ENCODE peak calls at places on chromosomes 4 and X, in five cellular contexts. P is H9; D is fibroblast of lung; J is CD4-positive, alpha-beta memory T cell; Z is mesenchymal stem cell. U is an unnamed sample. For H3K4me1, the result is how much of the 10 kb centered on the place peaks cover.

GRCh38 chr4:175252642-175253041 is 334.5 kb downstream of the ADAM29 start:
- DNase-seq in P (peak), D (no peak), J (no peak), Z (no peak), U (no peak)

GRCh38 chr4:8739820-8740665 is 131.6 kb downstream of the HMX1 start:
- DNase-seq in P (peak), D (no peak), J (no peak), Z (no peak), U (no peak)

GRCh38 chr4:135508006-135508714 is 1306.6 kb upstream of the PABPC4L start:
- DNase-seq in P (no peak), D (peak), J (no peak), Z (peak), U (peak)

GRCh38 chr4:142596595-142596994 is 249.5 kb downstream of the INPP4B start:
- DNase-seq in P (no peak), D (no peak), J (no peak), Z (no peak), U (no peak)

GRCh38 chr4:36138221-36138620 is 106.1 kb downstream of the ARAP2 start:
- DNase-seq in P (no peak), D (peak), J (no peak), Z (peak), U (no peak)

GRCh38 chr4:109673303-109673702 is 29.9 kb downstream of the CASP6 start:
- DNase-seq in P (no peak), D (no peak), J (no peak), Z (no peak), U (no peak)

GRCh38 chr4:147790412-147790811 is 58.5 kb downstream of the ARHGAP10 start:
- DNase-seq in P (no peak), D (no peak), J (no peak), Z (no peak), U (no peak)

GRCh38 chr4:26839016-26839415 is 21.6 kb upstream of the STIM2 start:
- DNase-seq in P (no peak), D (no peak), J (no peak), Z (no peak), U (peak)

GRCh38 chr4:3519468-3520264 is 12.6 kb downstream of the LRPAP1 start:
- DNase-seq in P (no peak), D (no peak), J (no peak), Z (no peak), U (no peak)

GRCh38 chrX:6732101-6732500 is 197.2 kb upstream of the VCX3A start:
- DNase-seq in P (no peak), D (no peak), J (no peak), Z (no peak), U (no peak)

GRCh38 chrX:6735235-6735634 is 200.3 kb upstream of the VCX3A start:
- DNase-seq in P (no peak), D (no peak), J (no peak), Z (no peak), U (no peak)

GRCh38 chrX:6729581-6729980 is 194.7 kb upstream of the VCX3A start:
- DNase-seq in P (no peak), D (no peak), J (no peak), Z (no peak), U (no peak)
- H3K4me1 ChIP-seq in P (under half), D (under half), J (under half), Z (under half), U (under half)

GRCh38 chr4:41510179-41510578 is 27.8 kb upstream of the LIMCH1 start:
- DNase-seq in P (no peak), D (no peak), J (no peak), Z (no peak), U (no peak)

GRCh38 chr4:41512139-41512538 is 25.8 kb upstream of the LIMCH1 start:
- DNase-seq in P (no peak), D (no peak), J (no peak), Z (no peak), U (no peak)

GRCh38 chr4:41512604-41513003 is 25.4 kb upstream of the LIMCH1 start:
- DNase-seq in P (no peak), D (no peak), J (no peak), Z (no peak), U (no peak)

GRCh38 chr4:41507292-41507933 is 30.5 kb upstream of the LIMCH1 start:
- DNase-seq in P (no peak), D (peak), J (no peak), Z (no peak), U (peak)

DNA sequence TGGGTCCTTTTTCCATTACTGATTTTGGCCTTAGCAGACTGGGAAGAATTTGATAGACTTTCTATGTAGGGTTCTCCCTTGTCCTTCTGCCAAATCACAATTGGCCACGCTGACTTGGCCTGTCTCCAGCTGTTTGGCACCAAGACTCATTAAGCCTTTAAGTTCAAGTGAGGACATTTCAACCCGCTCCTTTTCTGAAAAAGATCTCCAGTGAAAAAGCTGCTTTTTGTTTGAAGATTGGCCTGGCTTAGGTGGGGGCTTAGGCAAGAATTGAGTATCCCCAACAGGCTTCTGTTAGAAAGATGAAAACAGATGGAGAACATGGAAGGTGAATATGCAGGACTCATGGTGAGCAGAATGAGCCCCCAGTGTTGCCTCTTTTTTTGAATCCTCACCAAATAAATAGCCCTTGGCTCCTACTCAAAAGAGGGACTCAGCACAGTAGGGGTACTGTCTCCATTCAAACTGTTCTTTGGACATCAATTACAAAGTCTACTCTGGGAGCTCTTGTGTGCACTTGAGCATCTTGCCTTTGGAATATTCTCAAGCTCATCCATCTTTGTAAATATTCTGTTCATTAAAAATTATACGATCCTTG is 28.4 kb upstream of the LIMCH1 start:
- DNase-seq in P (no peak), D (peak), J (no peak), Z (no peak), U (no peak)
- H3K4me1 ChIP-seq in P (under half), D (under half), J (under half), Z (under half), U (under half)

GRCh38 chr4:40281099-40281498 is 54.0 kb upstream of the CHRNA9 start:
- DNase-seq in P (no peak), D (no peak), J (no peak), Z (no peak), U (no peak)
- H3K4me1 ChIP-seq in P (under half), D (under half), J (under half), Z (under half), U (under half)

GRCh38 chr4:140726776-140727500 is 29.2 kb downstream of the TBC1D9 start:
- DNase-seq in P (no peak), D (peak), J (no peak), Z (no peak), U (no peak)
- H3K4me1 ChIP-seq in P (under half), D (under half), J (under half), Z (under half), U (half or more)

GRCh38 chrX:29617725-29618124 is 597.6 kb upstream of the MAGEB2 start:
- DNase-seq in P (no peak), D (no peak), J (no peak), Z (no peak), U (no peak)

DNA sequence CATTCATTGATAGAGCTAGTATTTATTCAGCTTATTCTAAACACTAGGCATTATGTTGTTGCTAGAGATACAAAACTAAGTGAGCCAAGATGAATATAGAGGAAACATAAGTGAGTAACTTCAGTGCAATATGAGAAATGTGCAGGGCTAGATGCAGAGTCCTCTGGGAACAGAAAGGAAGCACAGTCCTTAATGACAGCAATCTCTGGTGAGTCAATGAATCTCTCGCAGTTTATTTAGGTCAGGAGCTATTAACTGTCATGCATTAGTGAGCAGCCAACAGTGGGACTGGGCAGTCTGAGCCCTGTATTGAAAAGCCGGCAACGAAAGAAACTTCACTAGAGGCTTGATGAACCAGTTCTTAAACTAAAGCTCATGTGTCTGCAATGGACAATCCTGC is 598.1 kb upstream of the MAGEB2 start:
- DNase-seq in P (no peak), D (peak), J (no peak), Z (peak), U (peak)
- H3K4me1 ChIP-seq in P (under half), D (under half), J (under half), Z (under half), U (under half)

DNA sequence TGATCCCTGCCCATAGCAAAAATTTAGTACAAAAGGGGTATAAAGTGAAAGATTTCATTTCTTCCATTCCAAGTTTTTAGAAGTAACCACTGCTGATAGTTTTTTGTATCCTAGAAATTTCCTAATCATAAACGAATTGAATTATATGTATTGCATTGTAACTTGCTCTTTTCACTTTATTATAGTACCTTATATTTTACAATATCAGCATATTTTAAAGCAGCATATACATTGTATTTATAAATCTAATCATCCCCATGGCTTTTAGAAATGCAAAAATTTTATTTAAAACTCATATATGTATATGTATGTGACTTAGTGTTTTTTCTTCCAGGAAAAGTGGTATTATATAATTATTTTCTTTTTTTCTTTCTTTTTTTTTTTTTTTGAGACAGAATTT is 27.7 kb downstream of the STAG2 start:
- DNase-seq in P (no peak), D (no peak), J (no peak), Z (no peak), U (no peak)
- H3K4me1 ChIP-seq in P (under half), D (under half), J (under half), Z (under half), U (under half)

DNA sequence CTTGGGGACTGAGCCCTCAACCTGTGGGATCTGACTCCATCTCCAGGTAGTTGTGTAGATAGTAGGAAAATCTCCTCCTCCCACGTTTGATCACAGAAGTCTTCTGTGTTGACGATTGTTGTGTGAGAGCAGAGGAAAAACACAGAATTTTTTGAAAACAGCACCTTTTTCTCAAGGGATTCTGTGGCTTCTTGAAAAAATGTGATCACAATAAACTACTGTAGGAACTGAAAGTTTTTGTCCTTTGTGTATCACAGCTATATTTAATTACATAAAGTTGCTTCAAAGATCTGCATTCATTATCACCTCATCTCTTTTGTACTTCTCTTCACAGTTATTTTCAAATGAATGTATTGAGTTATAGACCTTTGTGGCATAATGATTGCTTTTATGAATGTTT is 85.1 kb downstream of the AFF1 start:
- DNase-seq in P (no peak), D (no peak), J (no peak), Z (no peak), U (no peak)
- H3K4me1 ChIP-seq in P (under half), D (under half), J (half or more), Z (under half), U (under half)